ENCODE peak calls at places on chromosomes 3 and 15, in four cellular contexts. L is GM12878, Z is HepG2, Q is H1. C is an unnamed sample.
A peak's percentile ranks its signal among the peaks of the same experiment; 100 is the strongest.

GRCh38 chr3:186613637-186614265 is 891 bp downstream of the AHSG start:
- DNase-seq in L (no peak), Z (no peak), Q (no peak), C (no peak)

GRCh38 chr3:49899815-49900214 is 3.9 kb downstream of the MST1R start:
- DNase-seq in L (no peak), Z (no peak), Q (peak; percentile 64), C (no peak)

GRCh38 chr15:47409038-47409437 is 308.3 kb upstream of the SEMA6D start:
- DNase-seq in L (no peak), Z (no peak), Q (no peak), C (no peak)

GRCh38 chr15:82081904-82082810 is 36.3 kb upstream of the MEX3B start:
- DNase-seq in L (no peak), Z (no peak), Q (peak; percentile 67), C (peak; percentile 63)

GRCh38 chr15:42796955-42797779 is 60.2 kb upstream of the CDAN1 start:
- DNase-seq in L (no peak), Z (no peak), Q (no peak), C (no peak)

GRCh38 chr3:34377961-34378360 is 579.5 kb downstream of the PDCD6IP start:
- DNase-seq in L (no peak), Z (no peak), Q (no peak), C (no peak)

GRCh38 chr3:52649461-52650210 is 36.1 kb downstream of the PBRM1 start:
- DNase-seq in L (no peak), Z (no peak), Q (no peak), C (no peak)

GRCh38 chr3:52050571-52050970 is 5.8 kb downstream of the DUSP7 start:
- DNase-seq in L (no peak), Z (no peak), Q (no peak), C (no peak)

GRCh38 chr3:20225769-20226168 is 39.8 kb upstream of the SGO1 start:
- DNase-seq in L (no peak), Z (peak; percentile 56), Q (no peak), C (peak; percentile 51)

GRCh38 chr15:42313463-42313862 is 40.2 kb upstream of the TMEM87A start:
- DNase-seq in L (no peak), Z (peak; percentile 24), Q (no peak), C (no peak)

GRCh38 chr15:74630284-74631086 is 14.8 kb downstream of the CLK3 start:
- DNase-seq in L (no peak), Z (no peak), Q (no peak), C (no peak)

GRCh38 chr3:182807056-182807455 is 13.8 kb downstream of the ATP11B start:
- DNase-seq in L (no peak), Z (no peak), Q (no peak), C (no peak)
- H3K4me1 ChIP-seq in L (no peaks in the 10 kb centered on the region), Z (no peaks in the 10 kb centered on the region), Q (peaks cover 4% of the 10 kb centered on the region), C (no peaks in the 10 kb centered on the region)

GRCh38 chr15:64462492-64462891 is 2.1 kb downstream of the ZNF609 start:
- DNase-seq in L (no peak), Z (no peak), Q (no peak), C (no peak)
- H3K4me3 ChIP-seq in L (peak overlapping the region; percentile 75), Z (no peak overlapping the region), Q (no peak overlapping the region), C (no peak overlapping the region)

DNA sequence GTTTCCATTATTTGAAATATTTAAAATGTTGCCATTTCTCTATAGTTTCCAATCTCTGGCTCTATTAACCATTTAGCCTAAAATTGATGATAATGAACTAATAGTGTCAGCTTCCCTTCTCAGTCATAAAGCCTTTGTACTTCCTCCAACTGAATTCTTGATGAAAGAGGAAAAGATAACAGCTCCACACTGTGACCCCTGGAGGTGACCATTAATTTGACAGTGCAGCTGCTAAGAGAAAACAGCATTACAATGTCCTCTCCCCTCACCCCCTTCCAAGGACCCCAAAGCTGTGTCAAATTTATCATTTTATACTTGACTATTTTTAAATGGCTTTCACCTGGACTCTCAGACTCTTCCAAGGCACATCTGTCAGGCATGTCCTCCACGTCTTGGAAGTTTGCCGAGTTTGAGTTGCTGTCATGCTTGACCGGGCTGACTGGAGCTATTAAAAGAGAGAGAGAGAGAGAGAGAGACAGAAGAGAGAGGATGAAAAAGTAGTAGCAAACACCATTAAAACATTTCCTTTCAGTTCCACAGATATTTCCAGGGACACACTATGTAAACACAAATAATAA is 236.5 kb downstream of the WDR72 start:
- DNase-seq in L (no peak), Z (no peak), Q (no peak), C (no peak)
- TF ChIP-seq SUZ12 in L (no peak), Z (no peak), Q (no peak), C (no peak)

GRCh38 chr15:68276668-68277067 is 877 bp upstream of the FEM1B start:
- DNase-seq in L (no peak), Z (no peak), Q (no peak), C (no peak)

GRCh38 chr15:68271854-68272471 is 5.6 kb upstream of the FEM1B start:
- DNase-seq in L (no peak), Z (peak; percentile 63), Q (no peak), C (no peak)

GRCh38 chr15:68275165-68275746 is 2.3 kb upstream of the FEM1B start:
- DNase-seq in L (no peak), Z (peak; percentile 68), Q (no peak), C (no peak)

GRCh38 chr15:68274184-68274848 is 3.2 kb upstream of the FEM1B start:
- DNase-seq in L (no peak), Z (no peak), Q (no peak), C (no peak)

DNA sequence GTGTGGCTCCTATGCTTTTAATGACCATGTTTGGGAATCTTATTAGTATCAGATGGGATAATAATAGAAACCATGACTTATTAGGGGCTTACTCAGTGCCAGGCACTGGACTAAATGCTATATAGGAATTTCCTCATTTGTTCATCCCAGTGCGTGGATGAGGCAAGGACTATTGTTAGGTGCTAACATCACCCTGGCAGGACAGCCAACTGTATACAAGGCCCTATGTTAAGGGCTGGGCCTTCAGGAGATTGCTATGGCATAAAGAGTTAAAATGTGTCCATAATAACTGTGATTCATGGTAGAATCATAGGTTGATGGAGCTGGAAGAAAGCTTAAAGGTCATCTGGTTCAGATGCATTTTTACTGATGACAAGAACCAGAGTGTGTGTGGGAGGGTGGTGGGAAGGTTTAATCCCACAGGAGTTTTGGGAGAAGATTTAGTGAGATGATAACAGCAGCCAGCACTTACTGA is 4.7 kb upstream of the FEM1B start:
- DNase-seq in L (no peak), Z (no peak), Q (no peak), C (no peak)
- H3K4me1 ChIP-seq in L (peaks cover 5% of the 10 kb centered on the region), Z (peaks cover 70% of the 10 kb centered on the region), Q (peaks cover 9% of the 10 kb centered on the region), C (peaks cover 3% of the 10 kb centered on the region)

GRCh38 chr15:66066439-66066838 is 187.1 kb downstream of the MEGF11 start:
- DNase-seq in L (no peak), Z (no peak), Q (no peak), C (no peak)
- H3K4me3 ChIP-seq in L (no peak overlapping the region), Z (no peak overlapping the region), Q (no peak overlapping the region), C (no peak overlapping the region)

DNA sequence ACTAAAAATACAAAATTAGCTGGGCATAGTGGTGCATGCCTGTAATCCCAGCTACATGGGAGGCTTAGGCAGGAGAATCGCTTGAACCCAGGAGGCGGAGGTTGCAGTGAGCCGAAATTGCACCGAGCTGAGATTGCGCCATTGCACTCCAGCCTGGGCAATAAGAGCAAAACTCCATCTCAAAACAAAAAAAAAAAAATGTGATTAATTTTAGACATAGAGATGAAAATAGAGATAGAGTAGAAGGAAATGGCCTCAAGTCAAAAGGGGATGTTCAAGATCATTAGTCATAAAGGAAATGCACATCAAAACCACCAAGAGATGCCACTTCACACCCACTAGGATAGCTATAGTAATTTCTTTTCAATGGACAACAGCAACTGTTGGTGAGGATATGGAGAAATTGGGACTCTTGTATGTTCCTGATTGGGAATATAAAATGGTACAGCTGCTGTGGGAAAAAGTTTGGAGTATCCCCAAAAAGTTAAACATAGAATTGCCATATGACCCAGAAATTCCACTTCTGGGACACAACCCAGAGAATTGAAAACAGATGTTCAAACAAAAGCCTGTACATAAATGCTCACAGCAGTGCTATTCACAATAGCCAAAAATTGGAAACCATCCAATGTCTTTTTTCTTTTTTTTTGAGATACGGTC is 55.4 kb downstream of the ABHD2 start:
- DNase-seq in L (peak; percentile 21), Z (no peak), Q (no peak), C (no peak)
- TF ChIP-seq SUZ12 in L (no peak), Z (no peak), Q (no peak), C (no peak)

DNA sequence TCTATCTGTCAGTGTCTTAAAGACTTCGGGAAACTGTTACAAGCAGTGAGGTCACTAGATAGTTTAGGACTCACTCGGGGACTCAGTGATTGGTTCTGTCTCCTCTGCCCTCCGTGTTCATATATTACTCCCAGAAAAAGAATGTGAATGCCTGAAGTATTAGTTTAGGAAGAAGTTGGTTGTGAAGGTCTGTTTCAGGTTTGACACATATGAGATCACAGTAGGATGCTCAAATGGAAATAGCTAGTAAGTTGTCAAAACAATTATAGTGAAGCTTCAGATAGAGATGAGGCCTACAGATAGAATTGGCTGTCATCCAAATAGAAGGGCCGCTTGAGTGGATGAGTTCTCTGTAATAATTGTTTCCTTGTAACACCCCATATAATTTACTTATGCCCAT is 172.6 kb downstream of the PLCL2 start:
- DNase-seq in L (no peak), Z (no peak), Q (no peak), C (no peak)
- H3K4me1 ChIP-seq in L (peaks cover 34% of the 10 kb centered on the region), Z (no peaks in the 10 kb centered on the region), Q (no peaks in the 10 kb centered on the region), C (no peaks in the 10 kb centered on the region)

GRCh38 chr15:101105059-101105851 is 146.6 kb downstream of the CHSY1 start:
- DNase-seq in L (no peak), Z (no peak), Q (no peak), C (peak; percentile 42)
- H3K4me3 ChIP-seq in L (no peak overlapping the region), Z (no peak overlapping the region), Q (no peak overlapping the region), C (no peak overlapping the region)

GRCh38 chr3:4855676-4856075 is 123.6 kb upstream of the BHLHE40 start:
- DNase-seq in L (no peak), Z (no peak), Q (no peak), C (no peak)

GRCh38 chr3:4856986-4857385 is 122.3 kb upstream of the BHLHE40 start:
- DNase-seq in L (no peak), Z (no peak), Q (no peak), C (no peak)

GRCh38 chr3:4853749-4854140 is 125.5 kb upstream of the BHLHE40 start:
- DNase-seq in L (no peak), Z (no peak), Q (no peak), C (no peak)

GRCh38 chr3:4856136-4856535 is 123.1 kb upstream of the BHLHE40 start:
- DNase-seq in L (no peak), Z (no peak), Q (no peak), C (no peak)

DNA sequence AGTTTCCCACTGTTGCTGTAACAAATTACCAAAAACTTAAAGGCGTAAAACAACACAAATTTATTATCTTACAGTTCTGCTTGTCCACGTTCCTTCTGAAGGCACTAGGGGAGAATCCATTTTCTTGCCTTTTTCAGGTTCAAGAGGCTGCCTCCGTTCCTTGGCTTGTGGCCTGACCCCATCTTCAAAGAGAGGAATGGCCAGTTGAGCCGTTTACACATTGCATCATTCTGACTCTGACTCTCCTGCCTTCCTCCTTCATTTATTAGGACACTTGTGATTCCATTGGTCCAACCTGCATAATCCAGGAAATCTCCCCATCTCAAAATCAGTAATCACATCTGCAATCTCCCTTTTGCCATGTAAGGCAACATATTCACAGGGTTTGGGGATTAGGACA is 122.7 kb upstream of the BHLHE40 start:
- DNase-seq in L (no peak), Z (no peak), Q (no peak), C (no peak)
- TF ChIP-seq SUZ12 in L (no peak), Z (no peak), Q (no peak), C (no peak)